ENCODE peak calls at places on chromosomes 4 and X, in nine cellular contexts. One of them, this sample, is unnamed.

GRCh38 chr4:81565137-81565870 is 93.6 kb upstream of the RASGEF1B start:
- DNase-seq in AG10803: no peak
- DNase-seq in fibroblast of pulmonary artery: peak; percentile 59
- DNase-seq in upper lobe of left lung: peak; percentile 58
- DNase-seq in RWPE1: no peak
- DNase-seq in nephron progenitor cell: peak; percentile 41
- DNase-seq in astrocyte: no peak
- DNase-seq in GM06990: no peak
- DNase-seq in MCF 10A: peak; percentile 27
- DNase-seq in this sample: peak; percentile 42

GRCh38 chr4:56007154-56007553 is 58.4 kb downstream of the CEP135 start:
- DNase-seq in AG10803: no peak
- DNase-seq in fibroblast of pulmonary artery: peak; percentile 3
- DNase-seq in upper lobe of left lung: no peak
- DNase-seq in RWPE1: no peak
- DNase-seq in nephron progenitor cell: peak; percentile 15
- DNase-seq in astrocyte: no peak
- DNase-seq in GM06990: no peak
- DNase-seq in MCF 10A: no peak
- DNase-seq in this sample: no peak

GRCh38 chrX:68999351-68999750 is 165.9 kb downstream of the PJA1 start:
- DNase-seq in AG10803: no peak
- DNase-seq in fibroblast of pulmonary artery: no peak
- DNase-seq in upper lobe of left lung: no peak
- DNase-seq in RWPE1: peak; percentile 78
- DNase-seq in nephron progenitor cell: no peak
- DNase-seq in astrocyte: peak; percentile 41
- DNase-seq in GM06990: no peak
- DNase-seq in MCF 10A: peak; percentile 87
- DNase-seq in this sample: no peak

GRCh38 chr4:140095694-140096482 is 58.1 kb downstream of the MAML3 start:
- DNase-seq in AG10803: peak; percentile 80
- DNase-seq in fibroblast of pulmonary artery: peak; percentile 99
- DNase-seq in upper lobe of left lung: no peak
- DNase-seq in RWPE1: peak; percentile 61
- DNase-seq in nephron progenitor cell: no peak
- DNase-seq in astrocyte: peak; percentile 100
- DNase-seq in GM06990: no peak
- DNase-seq in MCF 10A: peak; percentile 65
- DNase-seq in this sample: no peak

GRCh38 chr4:128525939-128526630 is 238.5 kb upstream of the PGRMC2 start:
- DNase-seq in AG10803: peak; percentile 68
- DNase-seq in fibroblast of pulmonary artery: peak; percentile 78
- DNase-seq in upper lobe of left lung: no peak
- DNase-seq in RWPE1: peak; percentile 44
- DNase-seq in nephron progenitor cell: no peak
- DNase-seq in astrocyte: peak; percentile 57
- DNase-seq in GM06990: no peak
- DNase-seq in MCF 10A: peak; percentile 73
- DNase-seq in this sample: no peak

GRCh38 chrX:103918584-103919335 is 43.7 kb upstream of the TMSB15B start:
- DNase-seq in AG10803: peak; percentile 56
- DNase-seq in fibroblast of pulmonary artery: peak; percentile 64
- DNase-seq in upper lobe of left lung: peak; percentile 93
- DNase-seq in RWPE1: peak; percentile 37
- DNase-seq in nephron progenitor cell: peak; percentile 71
- DNase-seq in astrocyte: peak; percentile 66
- DNase-seq in GM06990: peak; percentile 86
- DNase-seq in MCF 10A: peak; percentile 65
- DNase-seq in this sample: no peak

GRCh38 chr4:139014391-139015268 is 951 bp upstream of the NOCT start:
- DNase-seq in AG10803: peak; percentile 95
- DNase-seq in fibroblast of pulmonary artery: peak; percentile 97
- DNase-seq in upper lobe of left lung: no peak
- DNase-seq in RWPE1: peak; percentile 94
- DNase-seq in nephron progenitor cell: no peak
- DNase-seq in astrocyte: peak; percentile 97
- DNase-seq in GM06990: no peak
- DNase-seq in MCF 10A: peak; percentile 93
- DNase-seq in this sample: no peak

GRCh38 chr4:86235549-86235948 is 124.3 kb downstream of the MAPK10 start:
- DNase-seq in AG10803: no peak
- DNase-seq in fibroblast of pulmonary artery: no peak
- DNase-seq in upper lobe of left lung: no peak
- DNase-seq in RWPE1: no peak
- DNase-seq in nephron progenitor cell: no peak
- DNase-seq in astrocyte: no peak
- DNase-seq in GM06990: no peak
- DNase-seq in MCF 10A: no peak
- DNase-seq in this sample: no peak

GRCh38 chr4:133146192-133146573 is 2.9 kb upstream of the PCDH10 start:
- DNase-seq in AG10803: no peak
- DNase-seq in fibroblast of pulmonary artery: no peak
- DNase-seq in upper lobe of left lung: no peak
- DNase-seq in RWPE1: no peak
- DNase-seq in nephron progenitor cell: no peak
- DNase-seq in astrocyte: no peak
- DNase-seq in GM06990: no peak
- DNase-seq in MCF 10A: no peak
- DNase-seq in this sample: no peak

GRCh38 chr4:133145758-133146157 is 3.3 kb upstream of the PCDH10 start:
- DNase-seq in AG10803: no peak
- DNase-seq in fibroblast of pulmonary artery: no peak
- DNase-seq in upper lobe of left lung: no peak
- DNase-seq in RWPE1: no peak
- DNase-seq in nephron progenitor cell: no peak
- DNase-seq in astrocyte: no peak
- DNase-seq in GM06990: no peak
- DNase-seq in MCF 10A: no peak
- DNase-seq in this sample: no peak

GRCh38 chr4:133147365-133147821 is 1.7 kb upstream of the PCDH10 start:
- DNase-seq in AG10803: no peak
- DNase-seq in fibroblast of pulmonary artery: peak; percentile 13
- DNase-seq in upper lobe of left lung: peak; percentile 58
- DNase-seq in RWPE1: no peak
- DNase-seq in nephron progenitor cell: peak; percentile 11
- DNase-seq in astrocyte: no peak
- DNase-seq in GM06990: no peak
- DNase-seq in MCF 10A: no peak
- DNase-seq in this sample: no peak

GRCh38 chr4:133147922-133148689 is 988 bp upstream of the PCDH10 start:
- DNase-seq in AG10803: peak; percentile 9
- DNase-seq in fibroblast of pulmonary artery: peak; percentile 74
- DNase-seq in upper lobe of left lung: peak; percentile 66
- DNase-seq in RWPE1: no peak
- DNase-seq in nephron progenitor cell: peak; percentile 49
- DNase-seq in astrocyte: peak; percentile 70
- DNase-seq in GM06990: no peak
- DNase-seq in MCF 10A: no peak
- DNase-seq in this sample: peak; percentile 47

DNA sequence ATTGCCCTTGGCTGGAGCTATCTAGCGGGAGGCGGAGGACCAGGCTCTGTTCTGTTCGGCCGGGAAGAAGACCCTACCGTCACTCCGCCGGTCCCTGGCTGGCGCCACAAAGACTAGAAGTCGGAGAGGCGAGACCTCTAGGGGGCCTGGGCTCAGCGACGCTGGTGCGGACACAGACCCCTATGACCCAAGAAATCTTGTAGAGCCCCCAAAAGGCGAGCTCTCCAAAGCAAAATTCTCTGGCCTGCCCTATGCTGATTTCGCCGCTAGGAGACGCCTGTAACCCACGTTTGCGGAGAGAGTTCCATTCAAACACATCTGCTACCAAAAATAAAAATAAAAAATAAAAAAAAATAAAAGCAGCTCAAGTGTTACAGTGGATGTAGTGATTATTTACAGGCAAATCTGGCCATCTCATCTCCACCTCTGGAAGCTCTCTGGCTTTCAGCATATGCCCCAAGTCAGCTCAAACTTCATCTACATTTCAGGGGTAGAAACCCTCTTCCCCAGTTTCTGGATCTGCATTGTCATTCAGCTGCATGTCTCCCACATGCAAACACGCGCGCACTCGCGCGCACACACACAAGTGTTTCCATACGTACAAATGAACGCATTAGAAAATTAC is 2.4 kb upstream of the PCDH10 start:
- DNase-seq in AG10803: peak; percentile 35
- DNase-seq in fibroblast of pulmonary artery: peak; percentile 75
- DNase-seq in upper lobe of left lung: peak; percentile 52
- DNase-seq in RWPE1: no peak
- DNase-seq in nephron progenitor cell: peak; percentile 77
- DNase-seq in astrocyte: peak; percentile 36
- DNase-seq in GM06990: no peak
- DNase-seq in MCF 10A: peak; percentile 63
- DNase-seq in this sample: peak; percentile 80
- TF ChIP-seq CTCF in AG10803: peak; percentile 91
- TF ChIP-seq CTCF in fibroblast of pulmonary artery: peak; percentile 95
- TF ChIP-seq CTCF in upper lobe of left lung: peak; percentile 49
- TF ChIP-seq CTCF in RWPE1: peak; percentile 94
- TF ChIP-seq CTCF in nephron progenitor cell: peak; percentile 97
- TF ChIP-seq CTCF in astrocyte: peak; percentile 98
- TF ChIP-seq CTCF in GM06990: peak; percentile 73
- TF ChIP-seq CTCF in MCF 10A: peak; percentile 95
- TF ChIP-seq CTCF in this sample: peak; percentile 93

GRCh38 chrX:10072786-10073568 is 83.8 kb upstream of the CLCN4 start:
- DNase-seq in AG10803: no peak
- DNase-seq in fibroblast of pulmonary artery: no peak
- DNase-seq in upper lobe of left lung: no peak
- DNase-seq in RWPE1: no peak
- DNase-seq in nephron progenitor cell: no peak
- DNase-seq in astrocyte: no peak
- DNase-seq in GM06990: no peak
- DNase-seq in MCF 10A: no peak
- DNase-seq in this sample: no peak

GRCh38 chrX:10076765-10077164 is 80.0 kb upstream of the CLCN4 start:
- DNase-seq in AG10803: no peak
- DNase-seq in fibroblast of pulmonary artery: no peak
- DNase-seq in upper lobe of left lung: no peak
- DNase-seq in RWPE1: peak; percentile 33
- DNase-seq in nephron progenitor cell: no peak
- DNase-seq in astrocyte: no peak
- DNase-seq in GM06990: no peak
- DNase-seq in MCF 10A: peak; percentile 36
- DNase-seq in this sample: no peak

GRCh38 chrX:10071451-10072163 is 85.2 kb upstream of the CLCN4 start:
- DNase-seq in AG10803: peak; percentile 71
- DNase-seq in fibroblast of pulmonary artery: peak; percentile 14
- DNase-seq in upper lobe of left lung: no peak
- DNase-seq in RWPE1: no peak
- DNase-seq in nephron progenitor cell: no peak
- DNase-seq in astrocyte: no peak
- DNase-seq in GM06990: no peak
- DNase-seq in MCF 10A: no peak
- DNase-seq in this sample: no peak

GRCh38 chrX:10077425-10078188 is 79.2 kb upstream of the CLCN4 start:
- DNase-seq in AG10803: peak; percentile 38
- DNase-seq in fibroblast of pulmonary artery: no peak
- DNase-seq in upper lobe of left lung: no peak
- DNase-seq in RWPE1: peak; percentile 35
- DNase-seq in nephron progenitor cell: no peak
- DNase-seq in astrocyte: peak; percentile 51
- DNase-seq in GM06990: no peak
- DNase-seq in MCF 10A: peak; percentile 39
- DNase-seq in this sample: no peak

DNA sequence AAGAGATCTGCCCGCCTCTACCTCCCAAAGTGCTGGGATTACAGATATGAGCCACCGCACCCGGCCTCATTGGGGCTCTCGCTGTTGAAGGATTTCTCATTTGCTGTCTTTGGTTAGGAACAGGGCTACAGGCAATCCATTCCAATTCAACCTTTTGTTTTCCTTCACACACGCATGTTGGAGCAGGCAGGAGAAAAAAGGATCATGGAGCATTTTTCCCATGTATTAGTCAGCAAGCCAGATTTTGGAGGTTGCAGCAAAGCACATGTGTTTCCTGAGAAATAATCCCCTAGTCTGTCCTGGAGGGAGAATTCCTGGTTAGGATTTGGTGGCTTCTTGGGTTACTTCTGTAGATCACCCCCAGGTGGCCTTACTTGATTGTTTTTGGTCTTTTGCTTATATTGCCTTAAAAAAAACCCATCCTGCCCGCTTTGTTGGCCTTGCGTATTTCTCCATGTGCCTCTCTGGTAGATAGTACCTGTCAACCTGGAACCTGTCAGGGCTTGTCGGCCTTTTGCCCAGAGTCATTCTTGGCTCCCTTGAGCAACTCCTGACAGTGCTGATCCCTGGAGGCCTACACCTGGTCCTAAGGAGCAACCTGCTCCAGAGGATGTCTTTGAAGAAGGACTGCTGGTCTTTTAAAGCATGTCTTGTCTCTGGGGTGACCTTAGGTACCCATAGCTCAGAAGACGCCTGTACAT is 82.4 kb upstream of the CLCN4 start:
- DNase-seq in AG10803: no peak
- DNase-seq in fibroblast of pulmonary artery: no peak
- DNase-seq in upper lobe of left lung: no peak
- DNase-seq in RWPE1: peak; percentile 73
- DNase-seq in nephron progenitor cell: no peak
- DNase-seq in astrocyte: no peak
- DNase-seq in GM06990: no peak
- DNase-seq in MCF 10A: peak; percentile 91
- DNase-seq in this sample: no peak
- TF ChIP-seq CTCF in AG10803: no peak
- TF ChIP-seq CTCF in fibroblast of pulmonary artery: no peak
- TF ChIP-seq CTCF in upper lobe of left lung: no peak
- TF ChIP-seq CTCF in RWPE1: no peak
- TF ChIP-seq CTCF in nephron progenitor cell: no peak
- TF ChIP-seq CTCF in astrocyte: no peak
- TF ChIP-seq CTCF in GM06990: no peak
- TF ChIP-seq CTCF in MCF 10A: no peak
- TF ChIP-seq CTCF in this sample: no peak

GRCh38 chr4:83212041-83212851 is 72.4 kb downstream of the COQ2 start:
- DNase-seq in AG10803: no peak
- DNase-seq in fibroblast of pulmonary artery: no peak
- DNase-seq in upper lobe of left lung: no peak
- DNase-seq in RWPE1: peak; percentile 49
- DNase-seq in nephron progenitor cell: no peak
- DNase-seq in astrocyte: no peak
- DNase-seq in GM06990: peak; percentile 78
- DNase-seq in MCF 10A: peak; percentile 44
- DNase-seq in this sample: no peak
- TF ChIP-seq CTCF in AG10803: no peak
- TF ChIP-seq CTCF in fibroblast of pulmonary artery: no peak
- TF ChIP-seq CTCF in upper lobe of left lung: no peak
- TF ChIP-seq CTCF in RWPE1: no peak
- TF ChIP-seq CTCF in nephron progenitor cell: no peak
- TF ChIP-seq CTCF in astrocyte: no peak
- TF ChIP-seq CTCF in GM06990: no peak
- TF ChIP-seq CTCF in MCF 10A: no peak
- TF ChIP-seq CTCF in this sample: no peak

DNA sequence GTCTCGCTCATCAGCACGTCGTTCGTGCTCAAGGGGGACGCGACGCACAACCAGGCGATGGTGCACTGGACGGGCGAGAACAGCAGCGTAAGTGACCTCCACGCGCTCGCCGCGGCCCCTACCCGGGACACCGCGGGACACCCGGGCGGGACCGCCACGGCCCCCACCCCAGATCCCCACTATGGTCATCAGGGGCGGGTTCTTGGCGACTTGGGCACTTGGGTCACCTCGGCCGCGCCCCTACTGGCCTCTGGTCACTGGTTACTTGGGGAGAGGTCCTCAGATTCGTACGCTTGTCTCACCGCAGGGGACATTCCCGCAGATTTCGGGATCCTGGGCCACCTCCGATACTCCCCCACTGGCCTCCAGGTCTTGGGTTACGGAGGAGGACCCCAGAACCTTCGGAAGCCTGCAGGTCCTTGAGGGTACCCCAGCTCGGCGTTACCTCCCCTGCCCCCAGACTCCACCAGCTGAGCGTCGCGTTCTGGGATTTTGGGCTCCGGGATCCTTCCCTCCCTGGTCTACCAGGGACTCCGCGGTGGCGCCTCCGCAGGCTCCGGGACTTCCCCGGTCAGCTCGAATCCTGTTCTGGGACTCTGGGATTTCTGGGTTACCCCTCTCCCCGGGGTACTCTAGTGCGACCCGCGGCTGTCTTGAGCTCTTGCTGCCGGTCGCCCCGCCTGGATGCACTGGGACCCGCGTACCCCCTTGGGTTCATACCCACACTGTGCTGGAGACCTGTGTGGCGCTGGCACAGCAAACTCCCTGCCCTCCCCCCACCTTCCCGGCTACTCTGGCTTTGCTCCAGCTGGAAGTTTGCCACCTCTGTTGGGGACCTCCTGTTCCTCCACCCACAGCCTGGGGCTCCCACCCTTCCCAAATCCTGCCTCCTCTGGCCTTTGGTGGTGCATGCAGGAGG is 961 bp downstream of the SORCS2 start:
- DNase-seq in AG10803: no peak
- DNase-seq in fibroblast of pulmonary artery: no peak
- DNase-seq in upper lobe of left lung: peak; percentile 86
- DNase-seq in RWPE1: no peak
- DNase-seq in nephron progenitor cell: peak; percentile 41
- DNase-seq in astrocyte: no peak
- DNase-seq in GM06990: no peak
- DNase-seq in MCF 10A: no peak
- DNase-seq in this sample: no peak
- TF ChIP-seq CTCF in AG10803: peak; percentile 4
- TF ChIP-seq CTCF in fibroblast of pulmonary artery: no peak
- TF ChIP-seq CTCF in upper lobe of left lung: no peak
- TF ChIP-seq CTCF in RWPE1: no peak
- TF ChIP-seq CTCF in nephron progenitor cell: no peak
- TF ChIP-seq CTCF in astrocyte: no peak
- TF ChIP-seq CTCF in GM06990: no peak
- TF ChIP-seq CTCF in MCF 10A: no peak
- TF ChIP-seq CTCF in this sample: no peak

This sample was measured in mesothelial cell of epicardium.